ENCODE peak calls at places on chromosomes 7 and 10, in five cellular contexts. L, T, V, K and F are unnamed samples. For H3K4me1, the result is how much of the 10 kb centered on the place peaks cover.

GRCh38 chr10:17237915-17238444 is 9.9 kb downstream of the VIM start:
- DNase-seq in L (no peak), K (no peak), T (no peak), V (no peak), F (no peak)

GRCh38 chr7:124072603-124073324 is 39.9 kb upstream of the TMEM229A start:
- DNase-seq in L (peak), T (no peak), V (no peak), K (no peak), F (no peak)

GRCh38 chr7:64183126-64183742 is 23.8 kb upstream of the ZNF735 start:
- DNase-seq in L (no peak), V (peak), T (no peak), K (peak), F (peak)

GRCh38 chr7:28161319-28161718 is 19.3 kb downstream of the JAZF1 start:
- DNase-seq in V (no peak), K (no peak), T (no peak), L (no peak), F (no peak)

GRCh38 chr7:81736088-81736487 is 33.8 kb downstream of the HGF start:
- DNase-seq in L (no peak), K (no peak), V (no peak), T (no peak), F (no peak)

GRCh38 chr10:24962998-24963397 is 10.6 kb upstream of the PRTFDC1 start:
- DNase-seq in K (no peak), T (no peak), V (no peak), L (peak), F (no peak)

GRCh38 chr10:104309980-104310978 is 28.0 kb downstream of the ITPRIP start:
- DNase-seq in T (no peak), K (no peak), L (no peak), V (no peak), F (no peak)

GRCh38 chr7:102891693-102892261 is 21.0 kb upstream of the LRRC17 start:
- DNase-seq in K (no peak), V (no peak), T (no peak), L (no peak), F (no peak)

GRCh38 chr7:129947701-129948100 is 5.1 kb downstream of the UBE2H start:
- DNase-seq in V (no peak), K (no peak), T (no peak), L (no peak), F (no peak)

GRCh38 chr10:63214586-63214985 is 81.5 kb downstream of the NRBF2 start:
- DNase-seq in K (no peak), V (no peak), T (no peak), L (no peak), F (no peak)

GRCh38 chr7:99614495-99614894 is 2.3 kb upstream of the ZSCAN25 start:
- DNase-seq in T (no peak), L (no peak), V (no peak), K (no peak), F (no peak)

GRCh38 chr10:3783721-3784432 is 1.1 kb downstream of the KLF6 start:
- DNase-seq in K (peak), T (no peak), V (no peak), L (peak), F (peak)

GRCh38 chr10:105974803-105975456 is 1189.6 kb downstream of the SORCS1 start:
- DNase-seq in L (no peak), T (no peak), K (no peak), V (no peak), F (peak)

GRCh38 chr10:18164093-18164492 is 23.9 kb downstream of the CACNB2 start:
- DNase-seq in T (no peak), L (no peak), K (no peak), V (no peak), F (no peak)

GRCh38 chr10:131178521-131178920 is 133.0 kb downstream of the TCERG1L start:
- DNase-seq in V (no peak), K (no peak), T (no peak), L (no peak), F (no peak)

GRCh38 chr7:78168869-78169268 is 370.3 kb downstream of the PHTF2 start:
- DNase-seq in T (no peak), L (no peak), K (no peak), V (no peak), F (no peak)

GRCh38 chr7:74000489-74001149 is 27.4 kb upstream of the ELN start:
- DNase-seq in L (no peak), K (no peak), V (no peak), T (no peak), F (no peak)

GRCh38 chr7:6271694-6272371 is 591 bp downstream of the CYTH3 start:
- DNase-seq in K (peak), V (peak), L (no peak), T (no peak), F (no peak)

GRCh38 chr7:23955145-23955544 is 245.1 kb downstream of the STK31 start:
- DNase-seq in V (no peak), K (no peak), T (no peak), L (no peak), F (no peak)

GRCh38 chr7:138553805-138554204 is 93.7 kb downstream of the TRIM24 start:
- DNase-seq in K (no peak), V (no peak), T (no peak), L (no peak), F (no peak)

GRCh38 chr7:107563761-107564552 is at the start of the genes COG5 and DUS4L:
- DNase-seq in T (peak), L (peak), V (peak), K (peak), F (peak)

GRCh38 chr10:76649723-76650127 is 987.9 kb downstream of the KCNMA1 start:
- DNase-seq in K (no peak), V (no peak), L (no peak), T (no peak), F (no peak)

GRCh38 chr10:71038921-71039320 is 150.6 kb upstream of the PCBD1 start:
- DNase-seq in T (no peak), V (no peak), L (no peak), K (no peak), F (no peak)

GRCh38 chr7:20647908-20648776 is 32.7 kb downstream of the ABCB5 start:
- DNase-seq in V (peak), L (peak), K (peak), T (no peak), F (peak)

GRCh38 chr7:46934198-46934825 is 647.6 kb downstream of the TNS3 start:
- DNase-seq in K (no peak), T (no peak), V (no peak), L (no peak), F (no peak)

GRCh38 chr7:65269150-65269856 is 104.4 kb upstream of the ZNF92 start:
- DNase-seq in L (peak), K (peak), T (peak), V (peak), F (peak)

DNA sequence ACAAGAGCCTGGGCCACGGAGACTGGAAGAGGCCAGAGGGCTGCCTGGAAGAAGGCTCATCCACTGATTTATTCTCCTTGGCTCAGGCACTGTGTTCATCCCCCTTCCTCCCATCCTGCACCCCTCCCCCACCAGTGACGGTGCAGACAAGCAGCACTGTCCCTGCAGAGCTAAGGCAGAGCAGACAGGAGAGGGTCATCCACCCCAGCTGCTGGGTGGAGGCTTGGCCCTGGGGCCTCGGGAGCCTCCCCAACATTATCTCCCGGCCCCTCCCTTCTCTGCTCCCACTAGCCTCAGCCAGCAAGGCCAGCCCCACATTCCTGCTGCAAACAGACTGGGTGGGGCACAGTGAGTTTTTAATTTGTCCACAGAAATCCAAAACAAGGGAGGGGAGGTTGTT is 24.9 kb upstream of the HSPA12A start:
- DNase-seq in T (no peak), K (no peak), L (no peak), V (no peak), F (peak)
- H3K4me3 ChIP-seq in T (no peak), K (no peak), L (no peak), V (no peak), F (no peak)

GRCh38 chr7:48090095-48090805 is 1.2 kb downstream of the UPP1 start:
- DNase-seq in K (peak), V (no peak), T (no peak), L (no peak), F (peak)
- TF ChIP-seq CREB1 in K (no peak), V (no peak), T (no peak), L (no peak), F (no peak)

DNA sequence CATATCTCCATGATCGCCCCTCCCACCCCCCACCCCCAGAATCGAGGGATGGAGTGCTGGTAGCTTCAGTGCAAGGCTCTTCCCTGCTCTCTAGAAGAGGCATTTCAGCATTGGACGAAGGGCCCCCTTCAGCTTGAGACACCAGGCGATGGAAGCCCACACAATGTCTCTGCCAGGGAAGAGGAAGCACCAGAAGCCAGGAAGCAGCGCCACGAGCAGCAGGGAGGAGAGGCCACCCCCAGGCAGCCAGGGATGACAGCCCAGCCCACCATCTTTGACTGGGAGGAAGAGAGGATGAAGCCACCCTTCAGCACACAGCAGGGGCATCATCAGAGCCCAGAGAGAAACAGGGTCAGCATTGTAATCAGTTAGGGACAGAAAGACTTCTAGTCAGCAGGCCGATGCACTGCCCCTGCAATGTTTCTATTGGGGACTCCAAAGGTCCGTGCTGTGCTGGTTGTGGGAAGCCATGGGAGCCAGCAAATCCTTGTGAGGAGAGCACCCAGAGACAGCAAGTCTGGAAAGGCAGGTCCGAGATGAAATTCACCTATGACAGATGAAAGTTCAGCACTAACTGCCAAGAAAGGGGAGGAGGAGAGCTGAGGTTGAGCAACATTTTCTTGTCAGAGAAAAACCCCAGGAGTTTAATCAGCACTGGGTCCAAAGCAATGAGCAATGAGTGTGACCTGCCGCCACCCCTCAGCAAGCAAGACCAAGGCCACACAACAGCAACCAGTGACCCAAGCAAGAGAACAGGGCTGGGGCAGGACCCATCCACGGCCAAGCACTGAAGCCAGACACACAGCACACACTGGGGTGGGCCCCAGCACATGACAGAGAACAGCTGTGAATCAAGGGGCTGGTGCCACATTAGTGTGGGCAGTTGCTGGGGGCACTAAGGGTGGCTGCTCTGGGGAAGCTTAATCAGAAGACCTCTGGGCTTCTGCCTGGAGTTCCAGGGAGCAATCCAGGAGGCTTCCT is 15.9 kb downstream of the TMEM72 start:
- DNase-seq in V (no peak), K (no peak), L (peak), T (no peak), F (no peak)
- H3K4me1 ChIP-seq in V (under half), K (under half), L (under half), T (under half), F (under half)

DNA sequence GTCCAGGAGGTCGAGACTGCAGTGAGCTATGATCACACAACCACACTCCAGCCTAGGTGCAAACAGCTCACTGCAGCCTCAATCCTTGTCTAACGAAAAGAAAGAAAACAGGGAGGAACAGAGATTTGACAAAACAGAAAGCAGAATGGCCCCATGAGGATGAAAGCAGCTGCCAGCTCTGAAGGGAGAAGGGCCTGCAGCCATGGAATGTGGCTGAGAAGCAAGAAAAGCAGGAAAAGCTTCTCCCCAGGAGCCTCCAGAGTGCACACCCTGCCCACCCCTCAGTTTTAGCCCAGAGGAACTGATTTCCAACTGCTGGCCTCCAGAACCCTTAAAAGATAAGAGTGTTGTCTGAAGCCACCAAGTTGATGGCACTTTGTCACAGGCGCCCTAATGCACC is 13.0 kb downstream of the ESYT2 start:
- DNase-seq in T (no peak), L (no peak), V (no peak), K (peak), F (no peak)
- H3K4me3 ChIP-seq in T (no peak), L (no peak), V (no peak), K (no peak), F (no peak)

GRCh38 chr10:43250625-43250924 is 16.3 kb downstream of the RASGEF1A start:
- DNase-seq in K (peak), V (no peak), T (no peak), L (no peak), F (no peak)

GRCh38 chr10:43249151-43249961 is 17.5 kb downstream of the RASGEF1A start:
- DNase-seq in T (no peak), V (no peak), L (no peak), K (peak), F (no peak)

GRCh38 chr10:43250925-43251663 is 15.8 kb downstream of the RASGEF1A start:
- DNase-seq in V (no peak), T (no peak), L (no peak), K (no peak), F (no peak)

GRCh38 chr10:43251664-43252165 is 15.2 kb downstream of the RASGEF1A start:
- DNase-seq in T (no peak), L (no peak), V (no peak), K (no peak), F (no peak)

DNA sequence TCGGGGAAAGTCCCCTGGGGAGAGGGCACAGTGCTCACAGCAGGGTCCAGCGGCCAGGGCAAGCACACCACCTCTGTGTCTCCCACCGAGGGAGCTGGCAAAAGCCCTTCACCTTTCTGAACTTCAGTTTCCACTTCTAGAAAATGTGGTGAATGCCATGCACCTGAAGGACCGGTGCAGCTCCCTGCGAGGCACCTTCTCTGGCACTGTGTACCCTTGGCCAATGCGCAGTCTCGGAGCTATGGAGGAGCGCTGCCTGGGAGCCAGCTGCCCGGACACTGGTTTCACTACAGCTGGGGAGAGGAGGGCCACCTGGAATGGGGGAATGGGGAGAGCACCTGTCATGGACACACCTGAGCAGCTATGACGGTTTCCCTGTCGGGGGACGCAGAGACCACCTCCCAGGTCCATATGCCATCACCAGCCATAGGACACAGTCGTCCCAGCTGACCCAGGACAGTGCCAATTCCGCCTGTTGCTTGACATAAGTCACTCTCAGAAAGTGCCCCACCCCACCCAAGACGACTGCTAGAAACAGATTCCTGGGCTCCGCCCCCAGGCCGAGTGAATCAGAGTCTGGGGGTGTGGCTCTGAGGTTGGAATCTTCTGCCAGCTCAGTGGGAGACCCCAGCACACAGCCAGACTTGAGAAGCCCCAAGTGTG is 16.8 kb downstream of the RASGEF1A start:
- DNase-seq in T (no peak), V (no peak), K (peak), L (no peak), F (peak)
- TF ChIP-seq CREB1 in T (no peak), V (no peak), K (no peak), L (no peak), F (no peak)

GRCh38 chr10:102170602-102171001 is 18.4 kb downstream of the NOLC1 start:
- DNase-seq in V (no peak), K (no peak), T (no peak), L (no peak), F (no peak)
- H3K4me1 ChIP-seq in V (under half), K (under half), T (under half), L (under half), F (under half)

DNA sequence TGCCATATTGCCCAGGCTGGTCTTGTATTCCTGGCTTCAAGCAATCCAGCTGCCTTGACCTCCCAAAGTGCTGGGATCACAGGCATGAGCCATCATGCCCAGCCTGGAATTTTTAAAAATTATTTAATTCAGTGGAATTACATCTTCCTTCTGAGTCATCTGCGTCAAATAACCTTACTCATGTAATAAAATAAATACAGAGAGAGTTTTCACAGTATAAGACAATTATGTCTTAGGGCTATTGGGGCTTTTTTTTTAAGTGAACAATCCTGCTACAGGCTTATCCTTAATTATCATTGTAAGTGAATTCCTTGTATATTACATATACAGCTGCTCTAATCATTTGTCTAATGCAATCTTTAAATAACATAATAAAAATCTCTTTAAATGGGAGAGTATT is 108.3 kb downstream of the MAPK8 start:
- DNase-seq in K (no peak), L (no peak), V (no peak), T (no peak), F (no peak)
- H3K4me3 ChIP-seq in K (no peak), L (no peak), V (no peak), T (no peak), F (no peak)

DNA sequence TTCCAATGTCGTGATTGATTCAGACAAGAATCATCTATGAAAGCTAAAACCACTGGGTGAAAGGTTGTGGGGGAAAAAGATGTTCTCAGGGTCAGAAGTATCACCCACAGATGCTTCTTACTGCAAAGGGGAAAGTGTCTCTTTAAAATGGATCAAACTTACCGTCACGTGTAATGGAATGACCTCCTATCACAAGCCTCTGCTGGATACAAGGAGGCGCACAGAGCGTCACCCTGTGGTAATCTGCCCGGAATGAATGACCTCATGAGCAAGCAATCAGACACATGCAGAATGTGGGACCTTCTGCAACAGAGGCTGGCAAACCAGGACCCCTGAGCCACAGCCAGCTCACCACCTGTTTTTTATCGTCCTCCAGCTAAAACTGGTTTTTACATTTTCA is 33.0 kb downstream of the WIPF3 start:
- DNase-seq in T (no peak), L (peak), V (peak), K (no peak), F (no peak)
- TF ChIP-seq CREB1 in T (no peak), L (no peak), V (peak), K (no peak), F (no peak)

GRCh38 chr7:98291717-98292116 is 10.2 kb downstream of the BRI3 start:
- DNase-seq in K (no peak), V (peak), L (no peak), T (no peak), F (peak)
- H3K4me1 ChIP-seq in K (under half), V (under half), L (under half), T (under half), F (under half)

GRCh38 chr10:11026761-11027160 is 9.1 kb downstream of the CELF2 start:
- DNase-seq in K (no peak), T (no peak), V (no peak), L (no peak), F (no peak)
- H3K4me3 ChIP-seq in K (no peak), T (no peak), V (no peak), L (no peak), F (no peak)